ENCODE peak calls at places on chromosomes 16 and 17, in eight cellular contexts. One of them, this sample, is unnamed.
A peak's percentile ranks its signal among the peaks of the same experiment; 100 is the strongest.

GRCh38 chr17:75521290-75521689 is 4.2 kb upstream of the LLGL2 start:
- DNase-seq in iris pigment epithelial cell: no peak
- DNase-seq in pancreas: no peak
- DNase-seq in posterior vena cava: no peak
- DNase-seq in cardiac septum: no peak
- DNase-seq in effector memory CD4-positive, alpha-beta T cell: no peak
- DNase-seq in HuH-7: no peak
- DNase-seq in uterus: no peak
- DNase-seq in this sample: no peak

GRCh38 chr16:83793179-83793578 is 14.6 kb upstream of the HSBP1 start:
- DNase-seq in uterus: no peak
- DNase-seq in pancreas: no peak
- DNase-seq in iris pigment epithelial cell: no peak
- DNase-seq in cardiac septum: no peak
- DNase-seq in effector memory CD4-positive, alpha-beta T cell: no peak
- DNase-seq in HuH-7: no peak
- DNase-seq in posterior vena cava: no peak
- DNase-seq in this sample: no peak

GRCh38 chr17:81967533-81968395 is 6.8 kb upstream of the NOTUM start:
- DNase-seq in iris pigment epithelial cell: peak; percentile 61
- DNase-seq in effector memory CD4-positive, alpha-beta T cell: peak; percentile 82
- DNase-seq in cardiac septum: peak; percentile 89
- DNase-seq in pancreas: peak; percentile 79
- DNase-seq in uterus: peak; percentile 73
- DNase-seq in posterior vena cava: peak; percentile 89
- DNase-seq in HuH-7: peak; percentile 96
- DNase-seq in this sample: peak; percentile 93

GRCh38 chr17:37458805-37459204 is 30.9 kb upstream of the DUSP14 start:
- DNase-seq in effector memory CD4-positive, alpha-beta T cell: no peak
- DNase-seq in posterior vena cava: no peak
- DNase-seq in iris pigment epithelial cell: peak; percentile 88
- DNase-seq in cardiac septum: no peak
- DNase-seq in uterus: no peak
- DNase-seq in HuH-7: no peak
- DNase-seq in pancreas: no peak
- DNase-seq in this sample: no peak

GRCh38 chr17:74190807-74191206 is 12.7 kb upstream of the RPL38 start:
- DNase-seq in HuH-7: no peak
- DNase-seq in effector memory CD4-positive, alpha-beta T cell: no peak
- DNase-seq in posterior vena cava: peak; percentile 55
- DNase-seq in pancreas: no peak
- DNase-seq in iris pigment epithelial cell: no peak
- DNase-seq in cardiac septum: peak; percentile 68
- DNase-seq in uterus: no peak
- DNase-seq in this sample: no peak

GRCh38 chr17:18182190-18182977 is 1.2 kb upstream of the ALKBH5 start:
- DNase-seq in posterior vena cava: peak; percentile 84
- DNase-seq in iris pigment epithelial cell: no peak
- DNase-seq in cardiac septum: no peak
- DNase-seq in effector memory CD4-positive, alpha-beta T cell: no peak
- DNase-seq in pancreas: peak; percentile 82
- DNase-seq in uterus: peak; percentile 57
- DNase-seq in HuH-7: no peak
- DNase-seq in this sample: peak; percentile 87

GRCh38 chr16:81618661-81619060 is 160.4 kb upstream of the PLCG2 start:
- DNase-seq in uterus: no peak
- DNase-seq in effector memory CD4-positive, alpha-beta T cell: no peak
- DNase-seq in cardiac septum: no peak
- DNase-seq in HuH-7: no peak
- DNase-seq in pancreas: no peak
- DNase-seq in posterior vena cava: no peak
- DNase-seq in iris pigment epithelial cell: no peak
- DNase-seq in this sample: peak; percentile 71

GRCh38 chr17:75991396-75991795 is 9.3 kb upstream of the CDK3 start:
- DNase-seq in cardiac septum: no peak
- DNase-seq in uterus: no peak
- DNase-seq in posterior vena cava: no peak
- DNase-seq in HuH-7: no peak
- DNase-seq in pancreas: no peak
- DNase-seq in effector memory CD4-positive, alpha-beta T cell: no peak
- DNase-seq in iris pigment epithelial cell: no peak
- DNase-seq in this sample: no peak

GRCh38 chr17:61323015-61323379 is 76.6 kb upstream of the TBX2 start:
- DNase-seq in HuH-7: no peak
- DNase-seq in posterior vena cava: no peak
- DNase-seq in uterus: peak; percentile 52
- DNase-seq in pancreas: no peak
- DNase-seq in iris pigment epithelial cell: no peak
- DNase-seq in effector memory CD4-positive, alpha-beta T cell: no peak
- DNase-seq in cardiac septum: no peak
- DNase-seq in this sample: no peak

GRCh38 chr16:29815032-29815721 is 775 bp upstream of the PAGR1 start:
- DNase-seq in HuH-7: no peak
- DNase-seq in effector memory CD4-positive, alpha-beta T cell: no peak
- DNase-seq in cardiac septum: no peak
- DNase-seq in uterus: peak; percentile 58
- DNase-seq in iris pigment epithelial cell: no peak
- DNase-seq in posterior vena cava: no peak
- DNase-seq in pancreas: peak; percentile 75
- DNase-seq in this sample: no peak

GRCh38 chr16:6131526-6132050 is 1034.0 kb upstream of the EEF2KMT start:
- DNase-seq in cardiac septum: no peak
- DNase-seq in posterior vena cava: no peak
- DNase-seq in iris pigment epithelial cell: no peak
- DNase-seq in HuH-7: no peak
- DNase-seq in uterus: no peak
- DNase-seq in pancreas: no peak
- DNase-seq in effector memory CD4-positive, alpha-beta T cell: no peak
- DNase-seq in this sample: no peak

GRCh38 chr17:59330314-59330942 is 1.0 kb upstream of the YPEL2 start:
- DNase-seq in HuH-7: peak; percentile 74
- DNase-seq in cardiac septum: peak; percentile 79
- DNase-seq in pancreas: peak; percentile 78
- DNase-seq in effector memory CD4-positive, alpha-beta T cell: no peak
- DNase-seq in uterus: peak; percentile 31
- DNase-seq in iris pigment epithelial cell: no peak
- DNase-seq in posterior vena cava: peak; percentile 80
- DNase-seq in this sample: peak; percentile 93

GRCh38 chr16:86508028-86508946 is 2.0 kb upstream of the FOXF1 start:
- DNase-seq in effector memory CD4-positive, alpha-beta T cell: no peak
- DNase-seq in iris pigment epithelial cell: peak; percentile 71
- DNase-seq in HuH-7: no peak
- DNase-seq in posterior vena cava: no peak
- DNase-seq in cardiac septum: no peak
- DNase-seq in uterus: no peak
- DNase-seq in pancreas: no peak
- DNase-seq in this sample: no peak

GRCh38 chr16:55552621-55553020 is 13.9 kb upstream of the CAPNS2 start:
- DNase-seq in cardiac septum: no peak
- DNase-seq in pancreas: no peak
- DNase-seq in HuH-7: no peak
- DNase-seq in uterus: no peak
- DNase-seq in posterior vena cava: no peak
- DNase-seq in iris pigment epithelial cell: peak; percentile 64
- DNase-seq in effector memory CD4-positive, alpha-beta T cell: no peak
- DNase-seq in this sample: no peak

GRCh38 chr16:85686912-85687591 is 1.7 kb downstream of the GINS2 start:
- DNase-seq in effector memory CD4-positive, alpha-beta T cell: no peak
- DNase-seq in uterus: no peak
- DNase-seq in cardiac septum: no peak
- DNase-seq in HuH-7: no peak
- DNase-seq in pancreas: no peak
- DNase-seq in posterior vena cava: no peak
- DNase-seq in iris pigment epithelial cell: no peak
- DNase-seq in this sample: no peak

GRCh38 chr16:89386786-89387185 is 103.6 kb downstream of the ANKRD11 start:
- DNase-seq in cardiac septum: no peak
- DNase-seq in HuH-7: no peak
- DNase-seq in posterior vena cava: no peak
- DNase-seq in uterus: no peak
- DNase-seq in iris pigment epithelial cell: no peak
- DNase-seq in effector memory CD4-positive, alpha-beta T cell: no peak
- DNase-seq in pancreas: peak; percentile 26
- DNase-seq in this sample: no peak

GRCh38 chr17:2053380-2054261 is 1.3 kb upstream of the HIC1 start:
- DNase-seq in iris pigment epithelial cell: peak; percentile 81
- DNase-seq in posterior vena cava: peak; percentile 95
- DNase-seq in HuH-7: peak; percentile 63
- DNase-seq in pancreas: peak; percentile 69
- DNase-seq in effector memory CD4-positive, alpha-beta T cell: peak; percentile 76
- DNase-seq in uterus: peak; percentile 88
- DNase-seq in cardiac septum: no peak
- DNase-seq in this sample: peak; percentile 66

GRCh38 chr16:79595261-79595660 is 5.3 kb downstream of the MAF start:
- DNase-seq in uterus: no peak
- DNase-seq in HuH-7: no peak
- DNase-seq in iris pigment epithelial cell: no peak
- DNase-seq in pancreas: no peak
- DNase-seq in cardiac septum: no peak
- DNase-seq in posterior vena cava: no peak
- DNase-seq in effector memory CD4-positive, alpha-beta T cell: no peak
- DNase-seq in this sample: no peak

GRCh38 chr16:63876096-63876495 is 1245.8 kb downstream of the CDH11 start:
- DNase-seq in cardiac septum: no peak
- DNase-seq in uterus: no peak
- DNase-seq in posterior vena cava: no peak
- DNase-seq in pancreas: no peak
- DNase-seq in HuH-7: no peak
- DNase-seq in iris pigment epithelial cell: no peak
- DNase-seq in effector memory CD4-positive, alpha-beta T cell: no peak
- DNase-seq in this sample: no peak

GRCh38 chr17:75822119-75822799 is 21.9 kb downstream of the UNC13D start:
- DNase-seq in posterior vena cava: peak; percentile 71
- DNase-seq in iris pigment epithelial cell: no peak
- DNase-seq in effector memory CD4-positive, alpha-beta T cell: no peak
- DNase-seq in pancreas: peak; percentile 96
- DNase-seq in cardiac septum: no peak
- DNase-seq in HuH-7: no peak
- DNase-seq in uterus: peak; percentile 57
- DNase-seq in this sample: no peak

GRCh38 chr17:82444941-82445521 is 5.5 kb downstream of the CYBC1 start:
- DNase-seq in iris pigment epithelial cell: no peak
- DNase-seq in pancreas: peak; percentile 59
- DNase-seq in uterus: no peak
- DNase-seq in cardiac septum: no peak
- DNase-seq in effector memory CD4-positive, alpha-beta T cell: no peak
- DNase-seq in HuH-7: no peak
- DNase-seq in posterior vena cava: no peak
- DNase-seq in this sample: peak; percentile 64

GRCh38 chr17:8935194-8935593 is 30.3 kb downstream of the PIK3R5 start:
- DNase-seq in cardiac septum: peak; percentile 90
- DNase-seq in HuH-7: no peak
- DNase-seq in uterus: no peak
- DNase-seq in posterior vena cava: no peak
- DNase-seq in iris pigment epithelial cell: peak; percentile 38
- DNase-seq in pancreas: no peak
- DNase-seq in effector memory CD4-positive, alpha-beta T cell: peak; percentile 65
- DNase-seq in this sample: no peak

GRCh38 chr16:84218176-84218776 is 21.5 kb downstream of the KCNG4 start:
- DNase-seq in HuH-7: no peak
- DNase-seq in posterior vena cava: no peak
- DNase-seq in uterus: no peak
- DNase-seq in effector memory CD4-positive, alpha-beta T cell: no peak
- DNase-seq in pancreas: no peak
- DNase-seq in iris pigment epithelial cell: no peak
- DNase-seq in cardiac septum: no peak
- DNase-seq in this sample: no peak

GRCh38 chr16:16857012-16857411 is 478.1 kb downstream of the NPIPA7 start:
- DNase-seq in cardiac septum: no peak
- DNase-seq in uterus: no peak
- DNase-seq in iris pigment epithelial cell: no peak
- DNase-seq in effector memory CD4-positive, alpha-beta T cell: no peak
- DNase-seq in posterior vena cava: no peak
- DNase-seq in pancreas: no peak
- DNase-seq in HuH-7: no peak
- DNase-seq in this sample: no peak

GRCh38 chr17:5683241-5683640 is 98.9 kb upstream of the NLRP1 start:
- DNase-seq in uterus: no peak
- DNase-seq in HuH-7: no peak
- DNase-seq in pancreas: no peak
- DNase-seq in posterior vena cava: no peak
- DNase-seq in cardiac septum: peak; percentile 54
- DNase-seq in iris pigment epithelial cell: no peak
- DNase-seq in effector memory CD4-positive, alpha-beta T cell: no peak
- DNase-seq in this sample: no peak

GRCh38 chr17:69430488-69430887 is 16.0 kb downstream of the MAP2K6 start:
- DNase-seq in uterus: no peak
- DNase-seq in cardiac septum: no peak
- DNase-seq in posterior vena cava: no peak
- DNase-seq in iris pigment epithelial cell: peak; percentile 58
- DNase-seq in effector memory CD4-positive, alpha-beta T cell: no peak
- DNase-seq in pancreas: no peak
- DNase-seq in HuH-7: no peak
- DNase-seq in this sample: no peak

GRCh38 chr16:17133851-17134250 is 336.9 kb downstream of the XYLT1 start:
- DNase-seq in posterior vena cava: no peak
- DNase-seq in iris pigment epithelial cell: no peak
- DNase-seq in uterus: no peak
- DNase-seq in HuH-7: no peak
- DNase-seq in pancreas: no peak
- DNase-seq in effector memory CD4-positive, alpha-beta T cell: no peak
- DNase-seq in cardiac septum: no peak
- DNase-seq in this sample: no peak

GRCh38 chr17:41782142-41782541 is 4.4 kb downstream of the JUP start:
- DNase-seq in HuH-7: no peak
- DNase-seq in effector memory CD4-positive, alpha-beta T cell: no peak
- DNase-seq in cardiac septum: peak; percentile 86
- DNase-seq in posterior vena cava: no peak
- DNase-seq in iris pigment epithelial cell: no peak
- DNase-seq in pancreas: no peak
- DNase-seq in uterus: no peak
- DNase-seq in this sample: no peak